ENCODE peak calls at places on chromosomes 5 and 9, in nine cellular contexts. One of them, this sample, is unnamed. For H3K27me3, the result is how much of the 10 kb centered on the place peaks cover.

GRCh38 chr9:130681769-130682489 is 11.7 kb upstream of the EXOSC2 start:
- DNase-seq in pancreas: no peak
- DNase-seq in brain microvascular endothelial cell: no peak
- DNase-seq in PC-3: no peak
- DNase-seq in mammary epithelial cell: no peak
- DNase-seq in CD8-positive, alpha-beta T cell: peak
- DNase-seq in testis: no peak
- DNase-seq in fibroblast of lung: no peak
- DNase-seq in neural progenitor cell: peak
- DNase-seq in this sample: no peak

GRCh38 chr9:93297659-93298497 is 113.9 kb downstream of the WNK2 start:
- DNase-seq in CD8-positive, alpha-beta T cell: no peak
- DNase-seq in neural progenitor cell: no peak
- DNase-seq in fibroblast of lung: no peak
- DNase-seq in brain microvascular endothelial cell: no peak
- DNase-seq in mammary epithelial cell: no peak
- DNase-seq in PC-3: no peak
- DNase-seq in testis: peak
- DNase-seq in pancreas: peak
- DNase-seq in this sample: no peak

GRCh38 chr5:6434737-6435136 is 13.9 kb upstream of the UBE2QL1 start:
- DNase-seq in PC-3: no peak
- DNase-seq in neural progenitor cell: no peak
- DNase-seq in brain microvascular endothelial cell: no peak
- DNase-seq in testis: no peak
- DNase-seq in pancreas: no peak
- DNase-seq in fibroblast of lung: no peak
- DNase-seq in CD8-positive, alpha-beta T cell: no peak
- DNase-seq in mammary epithelial cell: no peak
- DNase-seq in this sample: no peak

GRCh38 chr5:112234000-112234399 is 185.1 kb downstream of the EPB41L4A start:
- DNase-seq in CD8-positive, alpha-beta T cell: no peak
- DNase-seq in PC-3: no peak
- DNase-seq in pancreas: no peak
- DNase-seq in fibroblast of lung: no peak
- DNase-seq in testis: no peak
- DNase-seq in neural progenitor cell: no peak
- DNase-seq in mammary epithelial cell: no peak
- DNase-seq in brain microvascular endothelial cell: no peak
- DNase-seq in this sample: no peak

GRCh38 chr5:116864157-116864837 is 289.7 kb upstream of the SEMA6A start:
- DNase-seq in fibroblast of lung: no peak
- DNase-seq in neural progenitor cell: peak
- DNase-seq in brain microvascular endothelial cell: peak
- DNase-seq in testis: no peak
- DNase-seq in pancreas: no peak
- DNase-seq in CD8-positive, alpha-beta T cell: no peak
- DNase-seq in PC-3: no peak
- DNase-seq in mammary epithelial cell: no peak
- DNase-seq in this sample: no peak

GRCh38 chr9:94168203-94169000 is 84.1 kb downstream of the PTPDC1 start:
- DNase-seq in CD8-positive, alpha-beta T cell: no peak
- DNase-seq in mammary epithelial cell: peak
- DNase-seq in fibroblast of lung: no peak
- DNase-seq in PC-3: no peak
- DNase-seq in testis: no peak
- DNase-seq in brain microvascular endothelial cell: no peak
- DNase-seq in neural progenitor cell: no peak
- DNase-seq in pancreas: no peak
- DNase-seq in this sample: no peak

GRCh38 chr5:13595978-13596377 is 348.5 kb downstream of the DNAH5 start:
- DNase-seq in brain microvascular endothelial cell: no peak
- DNase-seq in testis: no peak
- DNase-seq in mammary epithelial cell: no peak
- DNase-seq in neural progenitor cell: no peak
- DNase-seq in fibroblast of lung: no peak
- DNase-seq in CD8-positive, alpha-beta T cell: no peak
- DNase-seq in pancreas: no peak
- DNase-seq in PC-3: no peak
- DNase-seq in this sample: no peak

GRCh38 chr5:17817946-17818345 is 183.7 kb downstream of the TAF11L14 start:
- DNase-seq in pancreas: no peak
- DNase-seq in CD8-positive, alpha-beta T cell: no peak
- DNase-seq in fibroblast of lung: peak
- DNase-seq in PC-3: no peak
- DNase-seq in neural progenitor cell: no peak
- DNase-seq in mammary epithelial cell: no peak
- DNase-seq in brain microvascular endothelial cell: no peak
- DNase-seq in testis: no peak
- DNase-seq in this sample: no peak

GRCh38 chr5:67165524-67166459 is 30.8 kb downstream of the CD180 start:
- DNase-seq in pancreas: peak
- DNase-seq in fibroblast of lung: peak
- DNase-seq in brain microvascular endothelial cell: peak
- DNase-seq in mammary epithelial cell: peak
- DNase-seq in neural progenitor cell: peak
- DNase-seq in PC-3: peak
- DNase-seq in testis: peak
- DNase-seq in CD8-positive, alpha-beta T cell: peak
- DNase-seq in this sample: peak

GRCh38 chr5:176185133-176185733 is 53.0 kb upstream of the SIMC1 start:
- DNase-seq in CD8-positive, alpha-beta T cell: no peak
- DNase-seq in brain microvascular endothelial cell: no peak
- DNase-seq in testis: peak
- DNase-seq in neural progenitor cell: no peak
- DNase-seq in mammary epithelial cell: no peak
- DNase-seq in pancreas: no peak
- DNase-seq in PC-3: no peak
- DNase-seq in fibroblast of lung: no peak
- DNase-seq in this sample: no peak

GRCh38 chr9:38368731-38369130 is 23.8 kb upstream of the ALDH1B1 start:
- DNase-seq in neural progenitor cell: no peak
- DNase-seq in testis: no peak
- DNase-seq in CD8-positive, alpha-beta T cell: no peak
- DNase-seq in brain microvascular endothelial cell: no peak
- DNase-seq in PC-3: no peak
- DNase-seq in mammary epithelial cell: peak
- DNase-seq in fibroblast of lung: no peak
- DNase-seq in pancreas: no peak
- DNase-seq in this sample: no peak

GRCh38 chr5:157193699-157194424 is 13.2 kb downstream of the ITK start:
- DNase-seq in testis: no peak
- DNase-seq in brain microvascular endothelial cell: no peak
- DNase-seq in pancreas: no peak
- DNase-seq in CD8-positive, alpha-beta T cell: no peak
- DNase-seq in fibroblast of lung: no peak
- DNase-seq in PC-3: no peak
- DNase-seq in mammary epithelial cell: no peak
- DNase-seq in neural progenitor cell: no peak
- DNase-seq in this sample: no peak

GRCh38 chr9:129170229-129170628 is 7.8 kb downstream of the IER5L start:
- DNase-seq in pancreas: no peak
- DNase-seq in mammary epithelial cell: peak
- DNase-seq in PC-3: peak
- DNase-seq in neural progenitor cell: no peak
- DNase-seq in testis: no peak
- DNase-seq in fibroblast of lung: no peak
- DNase-seq in CD8-positive, alpha-beta T cell: no peak
- DNase-seq in brain microvascular endothelial cell: no peak
- DNase-seq in this sample: no peak

GRCh38 chr5:72407541-72407940 is 87.4 kb downstream of the PTCD2 start:
- DNase-seq in pancreas: no peak
- DNase-seq in PC-3: no peak
- DNase-seq in mammary epithelial cell: peak
- DNase-seq in brain microvascular endothelial cell: no peak
- DNase-seq in fibroblast of lung: peak
- DNase-seq in testis: no peak
- DNase-seq in CD8-positive, alpha-beta T cell: no peak
- DNase-seq in neural progenitor cell: no peak
- DNase-seq in this sample: no peak
- TF ChIP-seq CTCF in pancreas: no peak
- TF ChIP-seq CTCF in PC-3: no peak
- TF ChIP-seq CTCF in mammary epithelial cell: no peak
- TF ChIP-seq CTCF in brain microvascular endothelial cell: no peak
- TF ChIP-seq CTCF in fibroblast of lung: no peak
- TF ChIP-seq CTCF in testis: no peak
- TF ChIP-seq CTCF in CD8-positive, alpha-beta T cell: no peak
- TF ChIP-seq CTCF in neural progenitor cell: no peak
- TF ChIP-seq CTCF in this sample: no peak

GRCh38 chr5:138339086-138339456 is 1.0 kb downstream of the FAM53C start:
- DNase-seq in brain microvascular endothelial cell: no peak
- DNase-seq in CD8-positive, alpha-beta T cell: peak
- DNase-seq in PC-3: no peak
- DNase-seq in pancreas: no peak
- DNase-seq in neural progenitor cell: peak
- DNase-seq in testis: peak
- DNase-seq in mammary epithelial cell: no peak
- DNase-seq in fibroblast of lung: peak
- DNase-seq in this sample: no peak

GRCh38 chr5:138338411-138339085 is 482 bp downstream of the FAM53C start:
- DNase-seq in fibroblast of lung: no peak
- DNase-seq in testis: no peak
- DNase-seq in PC-3: no peak
- DNase-seq in pancreas: peak
- DNase-seq in mammary epithelial cell: no peak
- DNase-seq in neural progenitor cell: no peak
- DNase-seq in brain microvascular endothelial cell: no peak
- DNase-seq in CD8-positive, alpha-beta T cell: no peak
- DNase-seq in this sample: no peak

GRCh38 chr5:138334867-138335447 is 3.1 kb upstream of the FAM53C start:
- DNase-seq in CD8-positive, alpha-beta T cell: no peak
- DNase-seq in pancreas: no peak
- DNase-seq in mammary epithelial cell: peak
- DNase-seq in neural progenitor cell: no peak
- DNase-seq in PC-3: no peak
- DNase-seq in brain microvascular endothelial cell: no peak
- DNase-seq in fibroblast of lung: no peak
- DNase-seq in testis: no peak
- DNase-seq in this sample: no peak

GRCh38 chr5:138337685-138338410 is at the start of gene FAM53C:
- DNase-seq in mammary epithelial cell: peak
- DNase-seq in neural progenitor cell: peak
- DNase-seq in pancreas: peak
- DNase-seq in PC-3: peak
- DNase-seq in testis: peak
- DNase-seq in fibroblast of lung: peak
- DNase-seq in CD8-positive, alpha-beta T cell: peak
- DNase-seq in brain microvascular endothelial cell: peak
- DNase-seq in this sample: peak

DNA sequence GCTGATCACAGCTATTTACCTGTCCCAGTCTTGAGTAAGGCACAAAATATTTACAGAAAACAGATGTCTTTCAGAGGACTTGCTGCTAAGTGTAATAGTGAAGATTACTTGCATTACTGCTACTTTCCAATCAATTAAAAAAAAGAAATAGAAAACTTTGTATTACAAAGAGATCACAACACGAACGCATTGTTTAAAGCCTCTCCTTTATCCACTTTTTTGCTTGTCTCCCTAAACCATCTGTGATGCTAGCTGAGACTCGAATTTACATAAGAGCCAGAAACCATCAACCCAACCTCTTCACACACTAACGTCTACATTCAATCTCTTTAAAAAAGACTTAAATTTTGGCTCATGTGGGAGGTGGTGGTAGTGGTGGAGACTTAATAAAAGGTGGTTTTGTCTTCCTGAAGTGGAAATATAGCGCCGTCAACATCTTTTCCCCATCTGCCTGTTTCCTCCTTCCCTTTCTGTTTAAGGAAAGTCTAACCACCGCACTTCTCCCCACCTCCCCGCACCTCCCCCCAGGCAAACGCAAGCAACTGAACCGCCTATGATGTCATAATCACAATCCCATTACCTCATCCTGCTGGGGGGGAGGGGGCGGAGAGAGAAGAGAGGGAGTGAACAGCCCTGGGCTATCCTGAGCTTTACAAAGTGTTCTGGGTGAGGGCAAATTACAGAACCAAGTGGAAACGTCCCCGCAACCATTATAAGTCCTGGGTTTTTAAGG is 948 bp upstream of the FAM53C start:
- DNase-seq in neural progenitor cell: no peak
- DNase-seq in mammary epithelial cell: no peak
- DNase-seq in pancreas: peak
- DNase-seq in PC-3: no peak
- DNase-seq in testis: peak
- DNase-seq in fibroblast of lung: peak
- DNase-seq in brain microvascular endothelial cell: peak
- DNase-seq in CD8-positive, alpha-beta T cell: no peak
- DNase-seq in this sample: no peak
- H3K27ac ChIP-seq in neural progenitor cell: peak
- H3K27ac ChIP-seq in mammary epithelial cell: peak
- H3K27ac ChIP-seq in pancreas: peak
- H3K27ac ChIP-seq in PC-3: no peak
- H3K27ac ChIP-seq in testis: peak
- H3K27ac ChIP-seq in fibroblast of lung: peak
- H3K27ac ChIP-seq in brain microvascular endothelial cell: peak
- H3K27ac ChIP-seq in CD8-positive, alpha-beta T cell: peak
- H3K27ac ChIP-seq in this sample: peak

DNA sequence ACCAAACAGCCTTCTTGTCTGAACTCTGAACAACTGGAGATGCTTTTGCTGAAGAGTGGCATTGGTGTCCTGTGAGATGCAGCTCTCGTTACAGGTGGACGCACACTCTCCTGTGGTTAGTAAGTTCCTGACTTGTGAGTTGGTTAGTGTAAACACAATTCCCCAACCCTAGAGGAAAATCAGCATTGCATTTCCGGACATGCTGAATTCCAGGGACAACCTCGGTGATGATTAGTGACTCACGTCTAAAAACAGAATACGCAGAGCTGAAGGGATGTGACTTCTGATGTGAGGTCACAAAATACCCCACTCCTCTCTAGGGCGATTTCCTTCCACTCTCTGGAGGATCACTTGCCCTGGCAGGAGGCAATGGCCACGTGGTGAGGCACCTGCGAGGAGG is 5.0 kb downstream of the OR2V2 start:
- DNase-seq in PC-3: peak
- DNase-seq in brain microvascular endothelial cell: peak
- DNase-seq in testis: no peak
- DNase-seq in pancreas: no peak
- DNase-seq in CD8-positive, alpha-beta T cell: no peak
- DNase-seq in neural progenitor cell: no peak
- DNase-seq in mammary epithelial cell: no peak
- DNase-seq in fibroblast of lung: no peak
- DNase-seq in this sample: no peak
- H3K27me3 ChIP-seq in PC-3: under half
- H3K27me3 ChIP-seq in brain microvascular endothelial cell: under half
- H3K27me3 ChIP-seq in testis: under half
- H3K27me3 ChIP-seq in pancreas: under half
- H3K27me3 ChIP-seq in CD8-positive, alpha-beta T cell: under half
- H3K27me3 ChIP-seq in neural progenitor cell: under half
- H3K27me3 ChIP-seq in mammary epithelial cell: under half
- H3K27me3 ChIP-seq in fibroblast of lung: under half
- H3K27me3 ChIP-seq in this sample: under half

DNA sequence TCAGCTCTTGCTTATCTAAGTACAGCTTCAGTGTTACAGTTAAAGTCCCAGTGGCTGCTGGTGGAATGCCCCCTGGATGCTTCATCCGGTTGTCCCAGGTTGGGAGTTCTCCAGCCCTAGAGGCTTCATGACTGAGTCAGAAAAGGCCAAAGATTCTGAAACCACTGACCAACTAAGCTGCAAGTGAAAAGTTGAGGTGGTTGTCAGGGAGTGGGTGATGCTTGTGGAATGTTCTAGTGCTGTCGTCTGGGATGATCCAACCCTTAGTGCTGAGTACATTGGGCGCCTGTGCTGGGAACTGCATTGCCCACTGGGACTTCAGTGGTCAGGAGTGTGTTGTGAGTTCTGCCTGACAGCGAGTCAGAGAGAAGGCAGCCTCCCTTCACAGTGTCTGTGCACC is 57.3 kb downstream of the MTRR start:
- DNase-seq in brain microvascular endothelial cell: peak
- DNase-seq in PC-3: peak
- DNase-seq in neural progenitor cell: no peak
- DNase-seq in CD8-positive, alpha-beta T cell: no peak
- DNase-seq in pancreas: no peak
- DNase-seq in fibroblast of lung: peak
- DNase-seq in testis: no peak
- DNase-seq in mammary epithelial cell: peak
- DNase-seq in this sample: no peak
- TF ChIP-seq CTCF in brain microvascular endothelial cell: peak
- TF ChIP-seq CTCF in PC-3: no peak
- TF ChIP-seq CTCF in neural progenitor cell: no peak
- TF ChIP-seq CTCF in CD8-positive, alpha-beta T cell: no peak
- TF ChIP-seq CTCF in pancreas: no peak
- TF ChIP-seq CTCF in fibroblast of lung: no peak
- TF ChIP-seq CTCF in testis: no peak
- TF ChIP-seq CTCF in mammary epithelial cell: no peak
- TF ChIP-seq CTCF in this sample: no peak

This sample was measured in CD4-positive, alpha-beta T cell.